ENCODE peak calls at places on chromosome 22, in ten cellular contexts. F, P, Y, Q, R, C, U, B, Z and S are unnamed samples.

GRCh38 chr22:32684822-32685187 is 116.7 kb upstream of the TIMP3 start:
- DNase-seq in F (no peak), P (no peak), Y (no peak), Q (no peak), R (no peak), C (no peak), U (no peak), B (no peak), Z (no peak), S (no peak)

GRCh38 chr22:28297504-28297903 is 378.4 kb upstream of the PITPNB start:
- DNase-seq in F (no peak), P (no peak), Y (no peak), Q (no peak), R (no peak), C (no peak), U (no peak), B (peak; percentile 20), Z (no peak), S (no peak)

GRCh38 chr22:23793326-23793725 is 6.6 kb downstream of the SMARCB1 start:
- DNase-seq in F (no peak), P (no peak), Y (no peak), Q (no peak), R (no peak), C (no peak), U (no peak), B (no peak), Z (no peak), S (no peak)

GRCh38 chr22:49583341-49583740 is 244.3 kb downstream of the BRD1 start:
- DNase-seq in F (no peak), P (no peak), Y (no peak), Q (no peak), R (no peak), C (no peak), U (no peak), B (no peak), Z (no peak), S (no peak)

GRCh38 chr22:21796863-21797262 is 61.3 kb upstream of the YPEL1 start:
- DNase-seq in F (no peak), P (no peak), Y (peak; percentile 13), Q (no peak), R (no peak), C (no peak), U (no peak), B (no peak), Z (no peak), S (no peak)

GRCh38 chr22:22020425-22020852 is 37.9 kb upstream of the TOP3B start:
- DNase-seq in F (no peak), P (no peak), Y (no peak), Q (no peak), R (no peak), C (no peak), U (no peak), B (no peak), Z (no peak), S (no peak)

GRCh38 chr22:24695958-24696511 is 78.5 kb downstream of the PIWIL3 start:
- DNase-seq in F (no peak), P (no peak), Y (peak; percentile 47), Q (no peak), R (peak; percentile 42), C (peak; percentile 30), U (no peak), B (no peak), Z (peak; percentile 72), S (no peak)

GRCh38 chr22:30611197-30611596 is 4.2 kb downstream of the TCN2 start:
- DNase-seq in F (no peak), P (no peak), Y (no peak), Q (no peak), R (no peak), C (no peak), U (no peak), B (no peak), Z (no peak), S (no peak)

GRCh38 chr22:39144101-39144815 is 8.2 kb downstream of the CBX7 start:
- DNase-seq in F (no peak), P (no peak), Y (peak; percentile 52), Q (no peak), R (no peak), C (no peak), U (peak; percentile 14), B (peak; percentile 82), Z (peak; percentile 53), S (peak; percentile 52)

GRCh38 chr22:22216450-22216959 is 28.1 kb upstream of the VPREB1 start:
- DNase-seq in F (no peak), P (no peak), Y (no peak), Q (no peak), R (no peak), C (no peak), U (no peak), B (no peak), Z (no peak), S (no peak)

GRCh38 chr22:40385041-40385782 is 14.8 kb downstream of the SGSM3 start:
- DNase-seq in F (no peak), P (no peak), Y (no peak), Q (no peak), R (no peak), C (no peak), U (no peak), B (peak; percentile 71), Z (no peak), S (no peak)

GRCh38 chr22:30861131-30861530 is 107.4 kb downstream of the MORC2 start:
- DNase-seq in F (no peak), P (no peak), Y (no peak), Q (no peak), R (no peak), C (no peak), U (no peak), B (no peak), Z (no peak), S (no peak)

GRCh38 chr22:24391836-24392217 is 35.6 kb upstream of the ADORA2A start:
- DNase-seq in F (no peak), P (no peak), Y (no peak), Q (no peak), R (no peak), C (no peak), U (peak; percentile 79), B (no peak), Z (no peak), S (no peak)

GRCh38 chr22:50612715-50613221 is 12.2 kb downstream of the MAPK8IP2 start:
- DNase-seq in F (no peak), P (no peak), Y (no peak), Q (no peak), R (no peak), C (peak; percentile 51), U (no peak), B (peak; percentile 52), Z (no peak), S (no peak)

GRCh38 chr22:25402160-25402500 is 162.3 kb upstream of the GRK3 start:
- DNase-seq in F (no peak), P (no peak), Y (no peak), Q (no peak), R (no peak), C (no peak), U (no peak), B (peak; percentile 71), Z (no peak), S (no peak)

GRCh38 chr22:27512283-27512761 is 289.2 kb downstream of the MN1 start:
- DNase-seq in F (peak; percentile 82), P (peak; percentile 65), Y (peak; percentile 86), Q (peak; percentile 64), R (no peak), C (no peak), U (peak; percentile 44), B (no peak), Z (peak; percentile 65), S (no peak)

GRCh38 chr22:21445437-21446127 is 21.6 kb upstream of the TMEM191C start:
- DNase-seq in F (no peak), P (peak; percentile 10), Y (no peak), Q (peak; percentile 11), R (no peak), C (no peak), U (no peak), B (no peak), Z (no peak), S (no peak)

GRCh38 chr22:50406416-50407170 is 63.5 kb downstream of the PPP6R2 start:
- DNase-seq in F (no peak), P (no peak), Y (no peak), Q (no peak), R (no peak), C (no peak), U (no peak), B (no peak), Z (no peak), S (no peak)

GRCh38 chr22:35725521-35725920 is 7.8 kb downstream of the APOL5 start:
- DNase-seq in F (no peak), P (no peak), Y (no peak), Q (no peak), R (no peak), C (no peak), U (no peak), B (no peak), Z (no peak), S (no peak)
- TF ChIP-seq CTCF in F (no peak), P (no peak), Y (no peak), Q (no peak), R (no peak), C (no peak), U (no peak), B (no peak), Z (no peak), S (no peak)

GRCh38 chr22:46296257-46297150 is at the start of gene GTSE1:
- DNase-seq in F (peak; percentile 93), P (peak; percentile 97), Y (peak; percentile 97), Q (peak; percentile 98), R (peak; percentile 99), C (peak; percentile 98), U (peak; percentile 86), B (peak; percentile 99), Z (peak; percentile 98), S (peak; percentile 87)
- TF ChIP-seq CTCF in F (no peak), P (no peak), Y (peak; percentile 28), Q (peak; percentile 20), R (peak; percentile 8), C (no peak), U (no peak), B (no peak), Z (no peak), S (no peak)

GRCh38 chr22:19991645-19992451 is 24.8 kb downstream of the ARVCF start:
- DNase-seq in F (no peak), P (no peak), Y (no peak), Q (peak; percentile 28), R (no peak), C (no peak), U (no peak), B (no peak), Z (no peak), S (no peak)
- TF ChIP-seq CTCF in F (no peak), P (no peak), Y (no peak), Q (no peak), R (no peak), C (no peak), U (no peak), B (no peak), Z (no peak), S (no peak)

DNA sequence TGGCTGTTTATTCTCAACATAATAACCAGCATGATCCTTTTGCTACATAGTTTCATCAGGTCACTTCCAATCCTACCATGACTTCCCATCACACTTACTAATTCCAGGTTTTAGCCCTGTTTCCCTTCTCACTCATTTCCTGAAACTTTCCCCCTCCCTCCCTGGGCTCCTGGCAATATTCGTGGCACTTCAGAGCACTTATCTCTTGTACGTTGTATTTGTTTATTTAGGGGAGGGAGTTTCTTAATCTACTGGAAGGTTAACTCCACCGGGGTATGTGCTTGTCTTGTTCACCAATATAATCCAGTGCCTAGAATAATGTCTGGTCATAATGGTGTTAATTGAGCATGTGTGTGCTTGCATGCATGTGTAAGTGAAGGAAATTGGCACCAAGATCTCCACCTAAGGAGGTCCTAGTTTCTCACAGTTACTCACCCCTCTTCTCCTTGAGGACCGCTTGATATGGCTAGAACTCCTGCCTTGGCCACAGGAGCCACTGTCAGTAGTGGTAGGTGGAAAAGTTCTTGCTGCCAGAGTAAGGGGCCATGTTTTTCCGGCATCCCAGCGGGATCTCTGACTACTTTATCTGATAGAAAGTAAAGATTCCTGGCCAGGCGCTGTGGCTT is 11.7 kb downstream of the EIF3L start:
- DNase-seq in F (no peak), P (no peak), Y (no peak), Q (no peak), R (no peak), C (no peak), U (no peak), B (no peak), Z (no peak), S (no peak)
- TF ChIP-seq CTCF in F (no peak), P (no peak), Y (no peak), Q (no peak), R (no peak), C (no peak), U (no peak), B (no peak), Z (no peak), S (no peak)